ENCODE peak calls at places on chromosomes 3 and 15, in six cellular contexts. T, M, V, O, U and B are unnamed samples.

GRCh38 chr3:59424268-59425010 is 374.6 kb upstream of the CFAP20DC start:
- DNase-seq in O (peak), U (no peak), V (peak), T (no peak), M (peak), B (no peak)

GRCh38 chr3:35919160-35919559 is 279.8 kb downstream of the ARPP21 start:
- DNase-seq in U (no peak), V (peak), M (no peak), O (no peak), T (no peak), B (no peak)

GRCh38 chr3:9809615-9810356 is at the start of gene TTLL3:
- DNase-seq in T (peak), M (peak), O (no peak), U (no peak), V (peak), B (peak)

GRCh38 chr3:74537164-74537563 is 77.3 kb downstream of the CNTN3 start:
- DNase-seq in M (peak), O (peak), U (no peak), T (no peak), V (no peak), B (no peak)

GRCh38 chr3:157125101-157125500 is 34.8 kb downstream of the CCNL1 start:
- DNase-seq in U (no peak), V (no peak), T (no peak), O (no peak), M (no peak), B (no peak)

GRCh38 chr3:137204409-137204808 is 246.6 kb downstream of the IL20RB start:
- DNase-seq in O (no peak), V (no peak), M (no peak), T (no peak), U (no peak), B (no peak)

GRCh38 chr3:56919137-56919796 is 117.5 kb upstream of the ARHGEF3 start:
- DNase-seq in T (no peak), V (no peak), O (no peak), M (no peak), U (no peak), B (peak)

GRCh38 chr3:46923559-46924350 is 46.2 kb downstream of the PTH1R start:
- DNase-seq in T (peak), V (peak), U (no peak), O (no peak), M (peak), B (no peak)

GRCh38 chr15:101482526-101483371 is 6.8 kb downstream of the PCSK6 start:
- DNase-seq in V (no peak), U (no peak), T (no peak), O (no peak), M (no peak), B (no peak)

GRCh38 chr3:112979244-112979832 is 4.4 kb upstream of the CD200R1 start:
- DNase-seq in M (peak), U (peak), T (no peak), V (peak), O (no peak), B (no peak)

GRCh38 chr3:57910988-57911387 is 97.2 kb upstream of the FLNB start:
- DNase-seq in U (no peak), T (no peak), M (peak), O (no peak), V (peak), B (no peak)

GRCh38 chr3:111605016-111605415 is 9.9 kb upstream of the ZBED2 start:
- DNase-seq in T (no peak), U (no peak), V (no peak), O (no peak), M (peak), B (no peak)

GRCh38 chr3:107661447-107662108 is 138.8 kb downstream of the BBX start:
- DNase-seq in T (no peak), V (peak), M (no peak), U (no peak), O (no peak), B (no peak)

GRCh38 chr3:53357457-53357856 is 10.1 kb upstream of the DCP1A start:
- DNase-seq in V (no peak), O (no peak), T (no peak), U (no peak), M (peak), B (no peak)

GRCh38 chr15:62900071-62900812 is 142.3 kb upstream of the TPM1 start:
- DNase-seq in T (no peak), V (no peak), U (no peak), O (no peak), M (no peak), B (no peak)

GRCh38 chr3:127720985-127721384 is 48.2 kb downstream of the ABTB1 start:
- DNase-seq in U (no peak), O (no peak), V (no peak), M (no peak), T (no peak), B (no peak)

GRCh38 chr3:9769012-9769411 is 735 bp downstream of the CAMK1 start:
- DNase-seq in M (no peak), O (no peak), V (no peak), T (no peak), U (no peak), B (no peak)